ENCODE peak calls at places on chromosome 9, in ten cellular contexts. J is psoas muscle; I is HFFc6; V is lower leg skin; E is A549; C is suprapubic skin; G is cardiac fibroblast; T is stomach; H is activated CD8-positive, alpha-beta T cell treated with anti-CD3 and anti-CD28 coated beads for 36 hours; R is AG04450. Z is an unnamed sample.

GRCh38 chr9:911003-911402 is 65.5 kb upstream of the DMRT3 start:
- DNase-seq in J (no peak), I (no peak), V (no peak), E (no peak), C (no peak), G (no peak), T (no peak), H (no peak), R (no peak), Z (no peak)

GRCh38 chr9:21777701-21778100 is 24.7 kb upstream of the MTAP start:
- DNase-seq in J (no peak), I (peak), V (no peak), E (no peak), C (no peak), G (peak), T (no peak), H (no peak), R (peak), Z (no peak)

GRCh38 chr9:80320916-80321315 is 749.2 kb downstream of the TLE4 start:
- DNase-seq in J (no peak), I (no peak), V (no peak), E (no peak), C (no peak), G (no peak), T (no peak), H (no peak), R (no peak), Z (no peak)

GRCh38 chr9:107586493-107586892 is 96.9 kb upstream of the KLF4 start:
- DNase-seq in J (no peak), I (no peak), V (no peak), E (no peak), C (no peak), G (no peak), T (peak), H (no peak), R (no peak), Z (no peak)

GRCh38 chr9:28774433-28775029 is 1201.2 kb upstream of the C9orf72 start:
- DNase-seq in J (no peak), I (no peak), V (no peak), E (peak), C (no peak), G (peak), T (no peak), H (no peak), R (no peak), Z (no peak)

GRCh38 chr9:86907346-86907745 is 40.0 kb downstream of the GAS1 start:
- DNase-seq in J (no peak), I (no peak), V (no peak), E (no peak), C (no peak), G (no peak), T (no peak), H (no peak), R (no peak), Z (no peak)

GRCh38 chr9:20872340-20872977 is 159.0 kb downstream of the HACD4 start:
- DNase-seq in J (no peak), I (peak), V (no peak), E (no peak), C (no peak), G (peak), T (no peak), H (no peak), R (peak), Z (no peak)

GRCh38 chr9:74555015-74555414 is 57.9 kb downstream of the RORB start:
- DNase-seq in J (no peak), I (no peak), V (no peak), E (no peak), C (no peak), G (no peak), T (no peak), H (no peak), R (no peak), Z (peak)

GRCh38 chr9:126745574-126746411 is 59.0 kb upstream of the ZBTB43 start:
- DNase-seq in J (no peak), I (no peak), V (peak), E (no peak), C (no peak), G (no peak), T (no peak), H (peak), R (no peak), Z (no peak)

GRCh38 chr9:71042448-71042847 is 79.0 kb downstream of the TRPM3 start:
- DNase-seq in J (no peak), I (no peak), V (no peak), E (no peak), C (no peak), G (no peak), T (no peak), H (no peak), R (no peak), Z (no peak)

GRCh38 chr9:4581031-4581760 is 80.9 kb upstream of the PLPP6 start:
- DNase-seq in J (no peak), I (no peak), V (no peak), E (no peak), C (no peak), G (no peak), T (no peak), H (no peak), R (no peak), Z (peak)

GRCh38 chr9:5951686-5952211 is 61.1 kb downstream of the MLANA start:
- DNase-seq in J (no peak), I (peak), V (no peak), E (no peak), C (no peak), G (peak), T (no peak), H (no peak), R (peak), Z (no peak)

GRCh38 chr9:123364241-123364824 is 8.3 kb downstream of the CRB2 start:
- DNase-seq in J (no peak), I (no peak), V (no peak), E (no peak), C (no peak), G (peak), T (no peak), H (no peak), R (peak), Z (no peak)

GRCh38 chr9:124132671-124133147 is 121.1 kb downstream of the LHX2 start:
- DNase-seq in J (no peak), I (no peak), V (peak), E (no peak), C (no peak), G (peak), T (no peak), H (no peak), R (no peak), Z (no peak)

GRCh38 chr9:74887041-74887980 is at the start of gene TRPM6:
- DNase-seq in J (peak), I (peak), V (peak), E (peak), C (peak), G (peak), T (peak), H (peak), R (peak), Z (peak)

GRCh38 chr9:87875839-87876545 is 6.7 kb upstream of the SPATA31E1 start:
- DNase-seq in J (no peak), I (no peak), V (no peak), E (no peak), C (no peak), G (no peak), T (no peak), H (no peak), R (no peak), Z (no peak)

GRCh38 chr9:15370496-15371464 is 51.9 kb upstream of the SNAPC3 start:
- DNase-seq in J (no peak), I (no peak), V (no peak), E (no peak), C (no peak), G (peak), T (no peak), H (no peak), R (no peak), Z (no peak)

GRCh38 chr9:88084816-88085215 is 53.5 kb downstream of the SPATA31C2 start:
- DNase-seq in J (no peak), I (peak), V (no peak), E (no peak), C (no peak), G (peak), T (no peak), H (no peak), R (no peak), Z (no peak)

GRCh38 chr9:114289106-114289505 is 33.8 kb upstream of the ORM1 start:
- DNase-seq in J (peak), I (no peak), V (peak), E (no peak), C (peak), G (no peak), T (no peak), H (no peak), R (no peak), Z (no peak)

GRCh38 chr9:36389590-36389989 is 10.5 kb downstream of the RNF38 start:
- DNase-seq in J (no peak), I (no peak), V (no peak), E (no peak), C (no peak), G (no peak), T (no peak), H (no peak), R (no peak), Z (no peak)

GRCh38 chr9:97567182-97567893 is 65.8 kb downstream of the TSTD2 start:
- DNase-seq in J (no peak), I (no peak), V (peak), E (no peak), C (no peak), G (no peak), T (no peak), H (no peak), R (no peak), Z (no peak)

GRCh38 chr9:117746263-117746662 is 42.1 kb downstream of the TLR4 start:
- DNase-seq in J (no peak), I (no peak), V (no peak), E (no peak), C (no peak), G (no peak), T (no peak), H (no peak), R (no peak), Z (no peak)

GRCh38 chr9:81915801-81916505 is 12.3 kb upstream of the SPATA31D4 start:
- DNase-seq in J (no peak), I (no peak), V (no peak), E (no peak), C (no peak), G (peak), T (no peak), H (no peak), R (no peak), Z (no peak)

GRCh38 chr9:93591301-93591700 is 14.9 kb downstream of the PHF2 start:
- DNase-seq in J (no peak), I (no peak), V (no peak), E (no peak), C (no peak), G (no peak), T (no peak), H (no peak), R (no peak), Z (no peak)

GRCh38 chr9:132588501-132589147 is 6.2 kb downstream of the BARHL1 start:
- DNase-seq in J (no peak), I (no peak), V (no peak), E (no peak), C (no peak), G (no peak), T (no peak), H (no peak), R (no peak), Z (no peak)

GRCh38 chr9:105901514-105902109 is 207.3 kb downstream of the TMEM38B start:
- DNase-seq in J (peak), I (no peak), V (no peak), E (peak), C (no peak), G (peak), T (no peak), H (peak), R (no peak), Z (peak)

DNA sequence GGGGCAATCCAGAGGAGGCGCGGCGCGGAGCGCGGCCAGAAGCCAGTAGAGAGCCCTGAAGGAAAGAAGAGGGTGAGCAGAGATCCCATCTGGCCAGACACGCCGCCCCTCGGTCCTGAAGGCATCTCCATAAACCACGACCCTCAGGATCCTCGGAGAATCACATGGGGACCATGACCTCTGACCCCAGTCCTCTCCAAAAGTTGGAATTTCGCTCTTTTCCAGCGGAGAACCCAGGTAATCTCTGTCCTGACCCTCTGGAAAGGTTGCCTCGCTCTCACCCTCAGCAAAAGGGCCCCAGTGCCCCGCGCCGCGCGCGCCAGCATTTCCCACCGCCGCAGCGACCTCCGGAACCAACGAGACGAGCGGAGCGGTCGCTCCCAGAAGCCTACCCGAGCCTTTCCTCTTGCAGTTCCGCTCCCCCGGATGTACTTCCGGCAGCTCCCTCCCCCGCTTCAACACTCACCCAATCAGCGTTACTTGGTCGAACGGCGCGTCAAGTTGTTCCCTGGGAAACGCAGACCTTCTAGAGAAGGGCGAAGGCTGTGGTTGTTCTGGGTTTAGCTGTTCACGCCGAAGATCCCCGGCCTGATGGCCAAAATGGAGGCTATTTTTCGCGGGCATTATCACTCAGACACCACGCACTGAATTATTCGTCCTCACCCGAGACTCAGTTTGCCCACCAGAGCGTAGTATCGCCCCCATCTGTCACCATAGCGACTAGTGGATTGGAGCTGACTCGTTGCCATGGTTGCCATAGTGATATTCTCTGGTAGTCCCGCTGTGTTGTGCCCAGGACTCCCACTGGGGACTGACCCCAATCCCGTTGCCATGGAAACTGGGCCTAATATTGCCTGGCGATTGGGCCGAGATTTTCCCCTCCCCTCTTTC is at the start of gene STOML2:
- DNase-seq in J (peak), I (peak), V (peak), E (peak), C (peak), G (peak), T (peak), H (peak), R (peak), Z (peak)
- TF ChIP-seq CTCF in J (no peak), I (peak), V (no peak), E (no peak), C (no peak), G (no peak), T (peak), H (no peak), R (no peak), Z (no peak)

DNA sequence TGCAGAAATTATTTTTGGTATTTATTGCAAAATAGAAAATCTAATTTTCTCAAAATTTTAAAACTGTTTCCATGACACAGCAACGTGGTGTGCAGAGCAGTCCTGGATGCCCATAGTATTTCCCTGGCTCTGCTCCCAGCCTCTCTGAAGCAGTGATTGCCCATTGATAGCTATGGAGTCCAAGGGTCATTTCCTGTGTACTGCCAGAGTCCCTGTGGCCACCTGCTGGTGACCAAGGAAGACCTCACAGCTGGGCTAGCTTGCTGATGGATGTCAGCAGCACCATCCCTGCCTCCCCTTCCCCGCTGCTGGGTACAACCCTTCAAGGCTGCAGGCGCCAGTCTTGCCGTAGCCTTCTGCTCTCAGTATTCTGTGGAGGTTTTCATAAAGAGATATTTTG is 184.1 kb downstream of the DIRAS2 start:
- DNase-seq in J (no peak), I (no peak), V (no peak), E (peak), C (no peak), G (no peak), T (peak), H (no peak), R (no peak), Z (peak)
- TF ChIP-seq CTCF in J (no peak), I (no peak), V (no peak), E (no peak), C (no peak), G (no peak), T (peak), H (no peak), R (no peak), Z (no peak)

GRCh38 chr9:33498387-33498786 is 24.7 kb upstream of the NOL6 start:
- DNase-seq in J (no peak), I (no peak), V (no peak), E (no peak), C (no peak), G (peak), T (no peak), H (no peak), R (no peak), Z (no peak)
- TF ChIP-seq CTCF in J (peak), I (peak), V (no peak), E (peak), C (no peak), G (peak), T (no peak), H (no peak), R (peak), Z (peak)

GRCh38 chr9:76984476-76984875 is 35.0 kb upstream of the FOXB2 start:
- DNase-seq in J (no peak), I (no peak), V (no peak), E (no peak), C (no peak), G (no peak), T (no peak), H (no peak), R (no peak), Z (no peak)

GRCh38 chr9:76989501-76989900 is 30.0 kb upstream of the FOXB2 start:
- DNase-seq in J (no peak), I (no peak), V (no peak), E (no peak), C (no peak), G (no peak), T (no peak), H (no peak), R (no peak), Z (no peak)

GRCh38 chr9:76988941-76989340 is 30.5 kb upstream of the FOXB2 start:
- DNase-seq in J (no peak), I (no peak), V (no peak), E (no peak), C (no peak), G (no peak), T (no peak), H (no peak), R (no peak), Z (no peak)

GRCh38 chr9:76985581-76985980 is 33.9 kb upstream of the FOXB2 start:
- DNase-seq in J (no peak), I (no peak), V (no peak), E (no peak), C (no peak), G (peak), T (no peak), H (no peak), R (no peak), Z (no peak)

GRCh38 chr9:76987594-76988200 is 31.8 kb upstream of the FOXB2 start:
- DNase-seq in J (no peak), I (peak), V (no peak), E (peak), C (no peak), G (peak), T (no peak), H (peak), R (no peak), Z (no peak)
- TF ChIP-seq CTCF in J (peak), I (peak), V (no peak), E (peak), C (no peak), G (peak), T (no peak), H (peak), R (peak), Z (no peak)

GRCh38 chr9:92342825-92343488 is 17.2 kb downstream of the CENPP start:
- DNase-seq in J (no peak), I (no peak), V (no peak), E (no peak), C (no peak), G (peak), T (no peak), H (no peak), R (no peak), Z (no peak)
- TF ChIP-seq CTCF in J (peak), I (peak), V (no peak), E (peak), C (no peak), G (no peak), T (no peak), H (no peak), R (peak), Z (no peak)